ENCODE peak calls at places on chromosomes 13 and 19, in nine cellular contexts. P is sigmoid colon, E is dorsolateral prefrontal cortex, Q is AG10803, J is lower leg skin, N is neural crest cell, K is fibroblast of mammary gland, O is A549, D is cardiac fibroblast. I is an unnamed sample.
A peak's percentile ranks its signal among the peaks of the same experiment; 100 is the strongest.

GRCh38 chr19:39474139-39474620 is 6.5 kb upstream of the TIMM50 start:
- DNase-seq in D (peak; percentile 31), O (peak; percentile 64), K (peak; percentile 31), Q (peak; percentile 19), J (peak; percentile 90), N (peak; percentile 82), E (peak; percentile 51), P (peak; percentile 79), I (peak; percentile 74)

GRCh38 chr19:23784274-23784673 is 25.6 kb upstream of the ZNF681 start:
- DNase-seq in N (no peak), K (no peak), J (peak; percentile 32), D (no peak), Q (no peak), P (no peak), E (no peak), O (no peak), I (no peak)

GRCh38 chr19:41149831-41150230 is 35.6 kb downstream of the CYP2F1 start:
- DNase-seq in J (no peak), N (no peak), Q (no peak), O (no peak), D (no peak), E (no peak), P (no peak), K (no peak), I (no peak)

GRCh38 chr19:7547153-7547552 is 11.6 kb downstream of the PNPLA6 start:
- DNase-seq in J (no peak), O (no peak), N (no peak), D (no peak), P (no peak), Q (no peak), K (no peak), E (no peak), I (no peak)

GRCh38 chr19:54179921-54180452 is 7.0 kb upstream of the TMC4 start:
- DNase-seq in D (peak; percentile 61), E (no peak), P (no peak), K (peak; percentile 35), Q (no peak), J (no peak), O (peak; percentile 90), N (peak; percentile 67), I (peak; percentile 59)

GRCh38 chr13:48600374-48601364 is 53.1 kb upstream of the CYSLTR2 start:
- DNase-seq in E (no peak), D (peak; percentile 49), J (no peak), Q (peak; percentile 40), O (no peak), N (no peak), K (peak; percentile 32), P (no peak), I (no peak)

GRCh38 chr13:113110048-113110851 is 4.7 kb downstream of the F7 start:
- DNase-seq in Q (peak; percentile 8), N (no peak), P (peak; percentile 46), K (no peak), E (peak; percentile 17), J (peak; percentile 85), D (peak; percentile 7), O (no peak), I (no peak)

GRCh38 chr13:78215458-78215857 is 296.8 kb upstream of the EDNRB start:
- DNase-seq in E (no peak), O (no peak), P (no peak), J (no peak), Q (no peak), N (no peak), K (no peak), D (no peak), I (no peak)

GRCh38 chr13:33004454-33004853 is 11.8 kb upstream of the KL start:
- DNase-seq in N (no peak), O (no peak), P (no peak), E (no peak), Q (no peak), J (no peak), K (peak; percentile 14), D (peak; percentile 43), I (no peak)

GRCh38 chr13:75675421-75675820 is 39.3 kb downstream of the LMO7 start:
- DNase-seq in N (no peak), D (peak; percentile 20), O (no peak), Q (peak; percentile 55), E (no peak), J (no peak), K (no peak), P (no peak), I (no peak)

GRCh38 chr13:100584901-100585300 is 3.7 kb downstream of the GGACT start:
- DNase-seq in O (no peak), N (no peak), P (no peak), D (no peak), J (no peak), E (no peak), K (no peak), Q (no peak), I (no peak)

GRCh38 chr13:104408733-104409132 is 1342.5 kb upstream of the SLC10A2 start:
- DNase-seq in K (no peak), O (no peak), Q (no peak), E (no peak), P (no peak), J (no peak), N (no peak), D (peak; percentile 11), I (no peak)

GRCh38 chr19:16456652-16457194 is 15.0 kb downstream of the EPS15L1 start:
- DNase-seq in N (no peak), O (no peak), P (no peak), D (no peak), J (no peak), K (no peak), Q (no peak), E (no peak), I (no peak)

GRCh38 chr13:92320323-92320722 is 906.3 kb upstream of the GPC6 start:
- DNase-seq in Q (no peak), E (no peak), N (no peak), D (no peak), K (no peak), P (no peak), O (no peak), J (no peak), I (no peak)
- TF ChIP-seq CTCF in Q (no peak), E (no peak), N (no peak), D (no peak), K (no peak), P (no peak), O (no peak), J (no peak), I (no peak)

GRCh38 chr19:13880059-13880672 is 3.2 kb downstream of the NANOS3 start:
- DNase-seq in O (peak; percentile 94), E (peak; percentile 98), K (peak; percentile 95), J (peak; percentile 100), D (peak; percentile 97), N (peak; percentile 100), Q (peak; percentile 92), P (peak; percentile 99), I (peak; percentile 97)

GRCh38 chr19:13882419-13882795 is 5.5 kb downstream of the NANOS3 start:
- DNase-seq in J (no peak), O (no peak), K (no peak), P (no peak), N (no peak), D (no peak), E (no peak), Q (no peak), I (no peak)

GRCh38 chr19:13882841-13883240 is 5.9 kb downstream of the NANOS3 start:
- DNase-seq in J (no peak), N (no peak), O (no peak), K (no peak), E (no peak), P (no peak), D (no peak), Q (no peak), I (no peak)

GRCh38 chr19:13881692-13882418 is 4.9 kb downstream of the NANOS3 start:
- DNase-seq in O (no peak), J (no peak), D (peak; percentile 42), K (peak; percentile 38), N (no peak), P (no peak), E (no peak), Q (peak; percentile 84), I (no peak)

DNA sequence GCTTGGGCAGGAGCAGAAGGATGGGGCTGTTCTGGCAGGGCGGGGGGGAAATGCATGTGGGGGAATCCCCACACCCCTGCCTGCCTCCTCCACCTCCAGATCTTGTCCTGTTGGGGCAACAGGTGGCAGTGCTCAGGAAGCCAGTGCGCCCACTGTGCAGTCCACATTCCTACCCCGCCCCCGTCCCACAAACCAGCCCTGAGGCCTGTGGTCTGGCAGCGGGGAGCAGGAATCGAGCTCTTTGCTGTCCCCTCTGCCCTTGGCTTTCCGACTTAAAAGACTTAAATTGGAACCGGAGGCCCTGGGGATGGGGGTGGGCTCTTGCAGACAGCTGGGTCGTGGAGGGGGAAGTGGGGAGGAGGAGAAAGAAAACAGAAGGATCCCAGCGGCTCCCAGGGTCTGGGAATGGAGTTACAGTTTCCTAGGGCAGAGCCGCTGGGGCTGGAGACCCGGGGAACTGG is 4.3 kb downstream of the NANOS3 start:
- DNase-seq in D (no peak), E (no peak), P (no peak), K (no peak), Q (no peak), J (no peak), N (peak; percentile 26), O (no peak), I (no peak)
- TF ChIP-seq CTCF in D (no peak), E (no peak), P (no peak), K (no peak), Q (no peak), J (no peak), N (no peak), O (no peak), I (no peak)

DNA sequence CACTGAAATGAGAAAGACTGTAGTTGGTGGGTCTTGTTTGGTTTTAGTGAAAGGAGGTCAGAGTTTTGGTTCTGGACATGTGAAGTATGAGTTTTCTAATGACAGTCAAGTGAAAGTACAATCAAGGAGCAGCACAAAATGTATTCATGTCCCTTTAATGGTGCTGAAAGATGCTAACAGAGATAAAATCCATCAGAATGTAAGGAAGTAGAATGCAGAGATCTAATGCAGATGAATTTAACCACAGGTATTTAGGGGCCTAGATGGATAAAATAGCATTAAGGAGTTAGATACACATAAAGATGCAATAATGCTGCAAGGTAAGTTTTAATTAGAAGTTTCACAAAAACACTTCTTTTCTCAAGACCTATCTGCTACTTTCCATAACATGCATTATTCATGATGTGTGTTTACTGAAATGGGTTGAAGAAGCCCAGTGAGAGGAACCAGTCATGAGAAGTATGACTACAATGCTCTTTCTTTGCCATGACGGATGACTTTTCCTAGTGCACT is 222.8 kb upstream of the HTR2A start:
- DNase-seq in O (no peak), D (no peak), J (no peak), N (no peak), K (no peak), E (no peak), Q (peak; percentile 11), P (no peak), I (no peak)
- TF ChIP-seq CTCF in O (no peak), D (no peak), J (no peak), N (no peak), K (no peak), E (no peak), Q (no peak), P (no peak), I (no peak)

DNA sequence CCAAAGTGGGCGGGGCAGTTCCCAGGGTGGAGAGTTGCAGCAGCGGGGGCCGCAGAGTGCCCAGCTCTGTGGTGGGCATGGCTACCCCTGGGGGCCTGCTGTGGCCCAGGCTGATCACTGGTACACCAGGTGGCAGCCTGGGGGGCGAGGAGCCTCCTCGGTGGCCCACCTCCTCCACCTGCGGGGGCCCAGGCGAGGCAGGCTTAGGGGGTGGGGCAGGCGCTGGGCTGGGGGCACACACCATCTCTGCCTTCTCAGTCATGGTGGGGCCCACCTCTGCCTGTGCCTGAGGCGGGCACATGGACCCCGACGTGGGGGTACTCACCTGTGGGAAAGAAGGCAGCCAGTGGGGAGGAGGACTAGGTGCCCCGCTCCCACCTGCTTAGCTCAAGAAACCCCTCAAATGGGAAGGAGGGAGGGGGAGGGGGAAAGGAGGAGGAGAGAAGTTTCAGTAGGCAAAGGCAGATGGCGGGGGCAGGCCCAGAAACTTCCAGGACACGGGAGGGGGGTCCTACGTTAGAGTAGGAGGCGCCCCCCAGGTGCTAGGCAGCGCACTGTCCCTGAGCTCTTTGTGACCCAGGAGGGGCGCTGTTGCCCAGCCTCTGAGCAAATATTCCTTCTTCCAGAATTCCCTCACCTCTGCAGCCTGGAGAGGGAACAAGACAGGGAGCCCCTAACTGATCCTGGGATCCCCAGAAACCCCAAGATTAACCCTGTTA is 1.6 kb downstream of the LYL1 start:
- DNase-seq in D (no peak), Q (no peak), J (peak; percentile 85), N (no peak), P (no peak), E (no peak), K (no peak), O (peak; percentile 24), I (no peak)
- TF ChIP-seq CTCF in D (peak; percentile 28), Q (peak; percentile 31), J (no peak), N (peak; percentile 19), P (no peak), E (no peak), K (peak; percentile 24), O (no peak), I (peak; percentile 28)